ENCODE peak calls at places on chromosomes 3 and 15, in five cellular contexts. R, Z, O, Y and A are unnamed samples.

GRCh38 chr15:31016446-31016915 is 25.1 kb upstream of the MTMR10 start:
- DNase-seq in R (peak), Z (no peak), O (no peak), Y (no peak), A (no peak)

GRCh38 chr15:22888120-22888859 is 49.8 kb downstream of the NIPA2 start:
- DNase-seq in R (peak), Z (no peak), O (no peak), Y (no peak), A (peak)

GRCh38 chr3:101229681-101230080 is 90.7 kb downstream of the IMPG2 start:
- DNase-seq in R (peak), Z (no peak), O (no peak), Y (no peak), A (no peak)

GRCh38 chr15:100844778-100845177 is 34.9 kb upstream of the ALDH1A3 start:
- DNase-seq in R (no peak), Z (no peak), O (no peak), Y (no peak), A (no peak)

GRCh38 chr15:69225355-69226027 is 65.1 kb downstream of the GLCE start:
- DNase-seq in R (peak), Z (no peak), O (no peak), Y (no peak), A (no peak)

GRCh38 chr3:188253800-188254452 is 100.0 kb downstream of the LPP start:
- DNase-seq in R (no peak), Z (no peak), O (no peak), Y (no peak), A (no peak)

GRCh38 chr15:96326551-96327154 is 3.8 kb upstream of the NR2F2 start:
- DNase-seq in R (peak), Z (peak), O (no peak), Y (peak), A (peak)

GRCh38 chr3:149421764-149422163 is 44.3 kb upstream of the TM4SF1 start:
- DNase-seq in R (no peak), Z (no peak), O (no peak), Y (no peak), A (no peak)

GRCh38 chr3:152683521-152683999 is 151.4 kb upstream of the P2RY1 start:
- DNase-seq in R (no peak), Z (no peak), O (no peak), Y (no peak), A (no peak)

GRCh38 chr3:177424541-177424940 is 227.3 kb upstream of the TBL1XR1 start:
- DNase-seq in R (no peak), Z (no peak), O (no peak), Y (no peak), A (no peak)

GRCh38 chr15:51908312-51908711 is 63.3 kb downstream of the LEO1 start:
- DNase-seq in R (peak), Z (no peak), O (no peak), Y (no peak), A (no peak)

GRCh38 chr3:187925326-187925725 is 180.1 kb upstream of the BCL6 start:
- DNase-seq in R (no peak), Z (no peak), O (no peak), Y (no peak), A (peak)

GRCh38 chr15:77851696-77852095 is 219.0 kb upstream of the LINGO1 start:
- DNase-seq in R (no peak), Z (no peak), O (peak), Y (no peak), A (no peak)

GRCh38 chr3:172383306-172383796 is 64.9 kb downstream of the GHSR start:
- DNase-seq in R (no peak), Z (no peak), O (no peak), Y (no peak), A (no peak)

GRCh38 chr15:65595960-65596359 is 15.0 kb downstream of the INTS14 start:
- DNase-seq in R (peak), Z (no peak), O (peak), Y (no peak), A (no peak)

GRCh38 chr3:69189487-69189886 is 67.1 kb upstream of the LMOD3 start:
- DNase-seq in R (no peak), Z (no peak), O (no peak), Y (no peak), A (no peak)

GRCh38 chr3:114332342-114333179 is 38.7 kb downstream of the TIGIT start:
- DNase-seq in R (no peak), Z (no peak), O (no peak), Y (no peak), A (no peak)

GRCh38 chr3:3066910-3067309 is 43.3 kb downstream of the IL5RA start:
- DNase-seq in R (no peak), Z (no peak), O (no peak), Y (no peak), A (no peak)
- H3K27ac ChIP-seq in R (no peak), Z (no peak), O (no peak), Y (no peak), A (no peak)

GRCh38 chr3:37494206-37494605 is 319.8 kb upstream of the LRRFIP2 start:
- DNase-seq in R (no peak), Z (no peak), O (no peak), Y (no peak), A (no peak)
- H3K27ac ChIP-seq in R (no peak), Z (peak), O (no peak), Y (no peak), A (no peak)

DNA sequence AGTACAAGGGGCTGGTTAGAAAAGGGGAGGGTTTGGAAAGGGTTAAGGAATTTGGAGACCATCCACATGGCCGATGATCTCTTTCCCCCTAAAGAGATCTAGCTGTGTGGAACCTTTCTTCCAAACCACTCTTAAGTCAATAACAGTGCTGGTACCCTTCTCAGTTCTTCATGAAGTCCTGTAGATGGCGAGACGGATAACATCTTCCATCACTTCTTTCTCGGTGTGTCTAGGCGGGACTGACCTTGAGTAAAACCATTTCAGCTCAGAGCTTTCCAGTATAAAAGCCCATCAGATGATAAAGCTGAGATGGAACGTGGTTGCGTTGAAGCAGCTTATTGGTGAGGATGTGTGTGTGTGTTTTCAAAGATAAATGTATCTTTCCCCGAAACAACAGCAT is 151.5 kb upstream of the BHLHE40 start:
- DNase-seq in R (no peak), Z (no peak), O (no peak), Y (no peak), A (no peak)
- H3K27ac ChIP-seq in R (no peak), Z (peak), O (no peak), Y (no peak), A (peak)

GRCh38 chr15:88655780-88656488 is 17.1 kb downstream of the ISG20 start:
- DNase-seq in R (no peak), Z (no peak), O (no peak), Y (no peak), A (no peak)

GRCh38 chr15:88656760-88657221 is 18.0 kb downstream of the ISG20 start:
- DNase-seq in R (no peak), Z (no peak), O (no peak), Y (no peak), A (no peak)

GRCh38 chr15:88658070-88658965 is 19.5 kb downstream of the ISG20 start:
- DNase-seq in R (no peak), Z (no peak), O (no peak), Y (no peak), A (no peak)

GRCh38 chr15:88658972-88659931 is 20.4 kb downstream of the ISG20 start:
- DNase-seq in R (peak), Z (no peak), O (no peak), Y (no peak), A (no peak)

DNA sequence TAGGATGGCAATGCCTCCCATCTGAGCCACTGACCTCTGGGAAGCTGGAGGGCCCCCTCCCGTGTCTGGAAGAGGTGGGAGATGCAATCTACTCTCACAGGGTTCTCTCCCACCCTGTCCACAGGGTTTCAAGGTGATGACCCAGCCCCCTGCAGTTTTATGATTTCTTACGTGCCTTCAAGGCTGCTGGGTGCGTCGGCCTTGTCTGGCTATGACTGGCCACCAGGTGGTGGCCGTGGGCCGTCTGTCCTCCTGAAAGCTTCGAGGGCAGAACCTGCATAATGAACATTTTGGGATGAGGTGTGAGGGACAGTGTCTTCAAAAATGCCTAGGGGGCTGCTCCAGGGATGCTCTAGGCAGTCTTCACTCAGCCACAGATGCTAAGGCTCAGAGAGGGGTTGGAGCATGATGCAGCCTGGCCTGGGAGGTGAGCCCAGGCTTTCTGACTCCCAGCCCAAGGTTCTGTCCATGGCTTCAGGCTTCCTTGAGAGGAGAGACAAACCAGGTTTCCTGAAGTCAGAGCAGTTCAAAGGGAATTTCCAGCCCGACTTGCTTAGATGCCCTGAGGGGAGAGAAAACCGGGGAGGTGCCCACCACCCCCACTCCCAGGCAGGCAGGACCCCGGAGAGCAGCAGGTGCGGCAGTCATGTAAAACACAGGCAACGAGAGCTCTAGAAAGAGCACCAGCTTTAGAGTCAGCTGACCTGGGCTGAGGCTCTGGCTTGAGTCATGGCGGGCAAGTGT is 18.7 kb downstream of the ISG20 start:
- DNase-seq in R (peak), Z (no peak), O (peak), Y (peak), A (no peak)
- H3K27ac ChIP-seq in R (no peak), Z (no peak), O (peak), Y (no peak), A (no peak)